ENCODE peak calls at places on chromosomes 6 and 20, in four cellular contexts. M is NCI-H446, Z is epithelial cell of prostate, T is thoracic aorta. C is an unnamed sample.

GRCh38 chr20:47487175-47487917 is 14.3 kb upstream of the NCOA3 start:
- DNase-seq in M (no peak), Z (no peak), T (no peak), C (no peak)

GRCh38 chr6:152552616-152553209 is 84.4 kb downstream of the SYNE1 start:
- DNase-seq in M (no peak), Z (no peak), T (peak), C (peak)

GRCh38 chr6:112321882-112322508 is 25.1 kb upstream of the RFPL4B start:
- DNase-seq in M (no peak), Z (no peak), T (no peak), C (no peak)

GRCh38 chr20:41179961-41180360 is 42.6 kb downstream of the PLCG1 start:
- DNase-seq in M (no peak), Z (no peak), T (no peak), C (no peak)

GRCh38 chr6:25641940-25642666 is 9.9 kb upstream of the SCGN start:
- DNase-seq in M (no peak), Z (no peak), T (no peak), C (no peak)

GRCh38 chr6:73481969-73482368 is 20.4 kb downstream of the MTO1 start:
- DNase-seq in M (no peak), Z (no peak), T (no peak), C (no peak)

GRCh38 chr6:35049885-35050284 is 91.3 kb downstream of the TCP11 start:
- DNase-seq in M (peak), Z (no peak), T (no peak), C (no peak)

GRCh38 chr6:105601541-105602174 is 198.8 kb upstream of the PREP start:
- DNase-seq in M (no peak), Z (peak), T (peak), C (peak)

GRCh38 chr6:87837444-87837843 is 135.4 kb upstream of the AKIRIN2 start:
- DNase-seq in M (no peak), Z (no peak), T (no peak), C (no peak)

GRCh38 chr6:157634566-157634965 is 188.5 kb upstream of the SNX9 start:
- DNase-seq in M (no peak), Z (no peak), T (no peak), C (no peak)

GRCh38 chr20:24153101-24154040 is 164.8 kb upstream of the GGTLC1 start:
- DNase-seq in M (peak), Z (no peak), T (no peak), C (no peak)

GRCh38 chr20:51318058-51318960 is 224.2 kb downstream of the NFATC2 start:
- DNase-seq in M (no peak), Z (no peak), T (no peak), C (peak)

GRCh38 chr20:62320581-62321354 is 18.0 kb downstream of the ADRM1 start:
- DNase-seq in M (no peak), Z (no peak), T (no peak), C (no peak)

GRCh38 chr20:16571333-16571732 is 1.9 kb downstream of the KIF16B start:
- DNase-seq in M (no peak), Z (peak), T (no peak), C (no peak)

GRCh38 chr6:74936886-74937285 is 269.0 kb downstream of the COL12A1 start:
- DNase-seq in M (no peak), Z (no peak), T (no peak), C (no peak)

GRCh38 chr6:90217621-90218496 is 78.8 kb downstream of the BACH2 start:
- DNase-seq in M (no peak), Z (no peak), T (peak), C (peak)

GRCh38 chr6:105428342-105428957 is 25.6 kb upstream of the PREP start:
- DNase-seq in M (no peak), Z (peak), T (no peak), C (no peak)

GRCh38 chr6:71209206-71209605 is 79.4 kb upstream of the OGFRL1 start:
- DNase-seq in M (no peak), Z (no peak), T (no peak), C (no peak)

GRCh38 chr20:58327211-58327610 is 17.7 kb downstream of the RAB22A start:
- DNase-seq in M (no peak), Z (no peak), T (no peak), C (no peak)

GRCh38 chr20:23641936-23642751 is 4.4 kb upstream of the CST3 start:
- DNase-seq in M (no peak), Z (no peak), T (no peak), C (no peak)

GRCh38 chr6:1222426-1223311 is 89.2 kb upstream of the FOXQ1 start:
- DNase-seq in M (no peak), Z (no peak), T (no peak), C (no peak)

GRCh38 chr6:149834513-149835481 is 29.4 kb downstream of the LRP11 start:
- DNase-seq in M (peak), Z (no peak), T (peak), C (peak)

GRCh38 chr6:28336284-28337024 is 506 bp upstream of the ZSCAN31 start:
- DNase-seq in M (no peak), Z (no peak), T (no peak), C (no peak)

GRCh38 chr20:47765715-47766594 is 19.3 kb downstream of the SULF2 start:
- DNase-seq in M (no peak), Z (no peak), T (no peak), C (no peak)

GRCh38 chr6:70834520-70834919 is 122.3 kb downstream of the B3GAT2 start:
- DNase-seq in M (no peak), Z (no peak), T (no peak), C (no peak)

GRCh38 chr20:61865353-61865752 is 200.3 kb downstream of the TAF4 start:
- DNase-seq in M (no peak), Z (no peak), T (no peak), C (no peak)

GRCh38 chr6:170134077-170135040 is 156.5 kb downstream of the DLL1 start:
- DNase-seq in M (no peak), Z (no peak), T (no peak), C (no peak)

GRCh38 chr6:148565931-148566663 is 180.7 kb upstream of the UST start:
- DNase-seq in M (no peak), Z (peak), T (no peak), C (no peak)

GRCh38 chr6:89269981-89270380 is 45.1 kb downstream of the GABRR2 start:
- DNase-seq in M (no peak), Z (no peak), T (no peak), C (no peak)

GRCh38 chr6:43702522-43703440 is 15.2 kb upstream of the MRPS18A start:
- DNase-seq in M (no peak), Z (no peak), T (peak), C (peak)

GRCh38 chr20:5696011-5696559 is 54.1 kb upstream of the SHLD1 start:
- DNase-seq in M (no peak), Z (no peak), T (no peak), C (no peak)